ENCODE peak calls at places on chromosomes 7 and 10, in four cellular contexts. N is H1, K is mesenchymal stem cell, H is neuronal stem cell. V is an unnamed sample.

GRCh38 chr10:64518456-64518855 is 997.3 kb downstream of the REEP3 start:
- DNase-seq in N (no peak), K (peak), H (no peak), V (no peak)

GRCh38 chr7:133139350-133139749 is 57.5 kb upstream of the CHCHD3 start:
- DNase-seq in H (peak), N (peak), K (peak), V (peak)

GRCh38 chr7:42495251-42495650 is 258.2 kb upstream of the GLI3 start:
- DNase-seq in K (peak), H (no peak), N (no peak), V (no peak)

GRCh38 chr10:128978211-128978610 is 488.8 kb upstream of the MGMT start:
- DNase-seq in H (no peak), N (no peak), K (no peak), V (no peak)

GRCh38 chr10:88110355-88110754 is 246.9 kb downstream of the PTEN start:
- DNase-seq in N (no peak), H (no peak), K (peak), V (peak)

GRCh38 chr10:132064082-132064755 is 1.5 kb upstream of the JAKMIP3 start:
- DNase-seq in N (no peak), H (no peak), K (no peak), V (no peak)

GRCh38 chr10:132404169-132404880 is 7.3 kb downstream of the PWWP2B start:
- DNase-seq in H (no peak), K (no peak), N (no peak), V (no peak)

GRCh38 chr10:101063548-101064414 is 2.0 kb downstream of the KAZALD1 start:
- DNase-seq in H (no peak), K (no peak), N (no peak), V (no peak)

GRCh38 chr7:98771519-98772241 is 98.1 kb downstream of the TMEM130 start:
- DNase-seq in K (peak), N (no peak), H (peak), V (peak)

GRCh38 chr7:36306722-36307121 is 82.9 kb upstream of the ANLN start:
- DNase-seq in K (no peak), N (peak), H (no peak), V (no peak)

GRCh38 chr7:7681191-7681935 is 37.0 kb downstream of the RPA3 start:
- DNase-seq in H (peak), K (peak), N (no peak), V (peak)

GRCh38 chr10:97494151-97494550 is 4.1 kb downstream of the MMS19 start:
- DNase-seq in K (no peak), H (no peak), N (no peak), V (no peak)

GRCh38 chr7:12062062-12062461 is 149.0 kb upstream of the TMEM106B start:
- DNase-seq in H (no peak), N (no peak), K (no peak), V (no peak)

GRCh38 chr7:141974831-141975230 is 1.3 kb upstream of the TAS2R38 start:
- DNase-seq in N (no peak), H (no peak), K (no peak), V (no peak)

GRCh38 chr10:3100856-3101640 is 33.7 kb downstream of the PFKP start:
- DNase-seq in H (no peak), K (no peak), N (no peak), V (no peak)

GRCh38 chr7:22858640-22859561 is 36.3 kb upstream of the TOMM7 start:
- DNase-seq in K (peak), N (no peak), H (no peak), V (peak)

GRCh38 chr10:88226891-88227290 is 356.2 kb downstream of the RNLS start:
- DNase-seq in K (no peak), N (no peak), H (no peak), V (no peak)

GRCh38 chr10:102850025-102850518 is 4.0 kb upstream of the BORCS7 start:
- DNase-seq in H (no peak), K (no peak), N (no peak), V (no peak)

GRCh38 chr10:77801474-77802238 is 124.9 kb downstream of the DLG5 start:
- DNase-seq in H (no peak), N (no peak), K (peak), V (peak)

GRCh38 chr10:112456533-112456932 is 9.5 kb downstream of the VTI1A start:
- DNase-seq in K (no peak), N (no peak), H (no peak), V (no peak)

GRCh38 chr7:91286432-91286831 is 22.2 kb downstream of the FZD1 start:
- DNase-seq in N (no peak), H (no peak), K (no peak), V (no peak)

GRCh38 chr10:69123306-69123746 is 652 bp upstream of the VPS26A start:
- DNase-seq in H (no peak), K (peak), N (no peak), V (peak)

GRCh38 chr7:4709187-4709586 is 27.1 kb downstream of the FOXK1 start:
- DNase-seq in K (no peak), H (no peak), N (peak), V (no peak)

GRCh38 chr7:4707134-4707651 is 25.1 kb downstream of the FOXK1 start:
- DNase-seq in N (peak), K (peak), H (peak), V (no peak)

GRCh38 chr7:4703532-4703931 is 21.4 kb downstream of the FOXK1 start:
- DNase-seq in H (no peak), N (no peak), K (no peak), V (no peak)

GRCh38 chr7:4707980-4708411 is 25.9 kb downstream of the FOXK1 start:
- DNase-seq in H (peak), N (peak), K (no peak), V (no peak)

DNA sequence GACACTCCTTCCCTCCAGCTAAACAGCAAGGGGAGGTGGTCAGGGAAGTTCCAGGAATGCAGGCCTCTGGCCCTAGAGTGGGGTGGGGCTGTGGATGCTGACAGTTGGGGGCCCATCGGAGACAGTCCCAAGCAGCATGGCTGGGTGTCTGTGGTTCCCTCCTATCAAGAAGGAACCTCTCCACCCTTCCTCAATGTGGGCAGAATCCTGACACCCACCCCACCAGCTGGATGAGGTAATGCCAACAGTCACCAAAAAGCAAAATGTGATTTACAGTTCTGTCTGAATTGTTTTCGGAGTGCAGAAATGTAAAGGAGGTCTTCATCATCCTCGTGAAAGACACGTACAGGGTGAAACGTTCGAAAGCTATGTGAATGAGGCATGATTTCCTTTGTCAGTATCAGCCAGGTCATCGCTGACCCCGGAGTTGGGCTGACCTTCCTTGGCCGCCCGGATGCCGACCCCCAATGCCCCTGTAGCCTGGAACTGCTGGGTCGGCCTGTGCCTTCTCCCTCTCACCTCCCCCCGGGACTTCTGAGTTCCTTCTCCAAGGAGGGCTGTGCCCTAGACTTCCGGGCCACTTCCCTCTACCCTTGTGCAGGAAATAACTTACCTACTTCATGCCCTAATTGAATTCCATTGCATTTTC is 24.4 kb downstream of the FOXK1 start:
- DNase-seq in H (no peak), K (peak), N (peak), V (peak)
- H2BK120ac ChIP-seq in H (no peak), K (peak), N (no peak), V (no peak)

GRCh38 chr7:130400120-130400572 is 19.9 kb downstream of the CPA1 start:
- DNase-seq in N (no peak), H (no peak), K (no peak), V (peak)
- H2BK120ac ChIP-seq in N (no peak), H (no peak), K (no peak), V (peak)

GRCh38 chr10:93222211-93222754 is 148.6 kb downstream of the CYP26A1 start:
- DNase-seq in N (no peak), H (no peak), K (peak), V (no peak)
- H2BK120ac ChIP-seq in N (no peak), H (no peak), K (no peak), V (no peak)

GRCh38 chr10:17021661-17022060 is 108.0 kb downstream of the CUBN start:
- DNase-seq in K (no peak), N (peak), H (peak), V (peak)
- H2BK120ac ChIP-seq in K (peak), N (no peak), H (no peak), V (peak)

GRCh38 chr10:18608581-18608980 is 42.8 kb downstream of the NSUN6 start:
- DNase-seq in N (no peak), K (no peak), H (no peak), V (no peak)

GRCh38 chr10:18607503-18607902 is 43.9 kb downstream of the NSUN6 start:
- DNase-seq in N (no peak), H (no peak), K (peak), V (peak)

GRCh38 chr10:18610517-18610916 is 40.9 kb downstream of the NSUN6 start:
- DNase-seq in H (peak), K (peak), N (no peak), V (peak)

GRCh38 chr10:18607979-18608378 is 43.4 kb downstream of the NSUN6 start:
- DNase-seq in K (no peak), N (no peak), H (no peak), V (peak)

DNA sequence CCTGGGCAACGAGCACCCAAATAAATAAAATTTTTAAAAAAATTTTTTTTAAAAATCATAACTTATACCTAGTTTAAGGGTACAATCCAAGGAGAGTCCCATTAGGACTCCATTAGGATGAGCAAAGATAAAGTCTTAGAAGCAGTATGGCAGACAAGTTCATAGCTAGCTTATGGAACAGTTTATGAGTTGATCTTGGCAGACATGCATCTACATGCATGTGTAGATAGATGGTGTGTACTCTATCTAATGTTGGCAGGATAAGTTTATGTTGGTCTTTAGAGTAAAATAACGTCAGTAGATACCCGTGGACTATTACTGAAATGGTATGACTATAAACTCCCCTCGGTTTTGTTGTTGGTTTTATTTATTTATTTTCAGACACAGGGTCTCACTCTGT is 40.2 kb downstream of the NSUN6 start:
- DNase-seq in N (no peak), H (no peak), K (no peak), V (no peak)
- H2BK120ac ChIP-seq in N (no peak), H (no peak), K (no peak), V (peak)

GRCh38 chr7:76428149-76428823 is 3.5 kb downstream of the ZP3 start:
- DNase-seq in N (no peak), K (no peak), H (no peak), V (no peak)

GRCh38 chr7:76424413-76425111 is at the start of gene ZP3:
- DNase-seq in N (no peak), K (no peak), H (no peak), V (no peak)

GRCh38 chr7:76427635-76428034 is 2.9 kb downstream of the ZP3 start:
- DNase-seq in N (no peak), K (no peak), H (no peak), V (no peak)

GRCh38 chr7:76425156-76425555 is 406 bp downstream of the ZP3 start:
- DNase-seq in H (no peak), K (no peak), N (no peak), V (no peak)

DNA sequence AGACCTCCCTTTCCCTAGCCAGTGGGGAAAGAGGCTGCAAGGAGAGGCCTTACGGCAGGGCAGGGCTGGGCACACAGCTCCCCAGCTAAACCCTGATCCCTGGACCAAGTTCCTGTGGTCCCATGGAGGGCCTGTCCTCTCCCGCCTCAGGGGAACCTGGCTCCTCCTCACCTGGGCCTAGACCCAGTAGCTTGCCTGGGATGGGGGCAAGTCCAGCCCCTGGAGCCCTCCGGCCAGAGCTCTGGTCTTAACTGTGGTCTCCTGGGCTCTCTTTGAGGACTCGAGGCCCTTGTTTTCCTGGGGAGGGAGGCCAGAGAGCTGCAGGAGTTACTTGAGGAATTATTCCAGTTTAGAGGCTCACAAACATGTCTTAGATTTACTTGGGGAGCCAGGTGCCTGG is 1.5 kb downstream of the ZP3 start:
- DNase-seq in H (no peak), N (no peak), K (no peak), V (no peak)
- H2BK120ac ChIP-seq in H (no peak), N (no peak), K (no peak), V (no peak)

GRCh38 chr7:445020-445419 is 74.6 kb downstream of the PDGFA start:
- DNase-seq in H (no peak), N (no peak), K (no peak), V (no peak)

GRCh38 chr7:446289-446935 is 73.2 kb downstream of the PDGFA start:
- DNase-seq in K (no peak), H (no peak), N (peak), V (no peak)

GRCh38 chr7:447523-447922 is 72.1 kb downstream of the PDGFA start:
- DNase-seq in N (no peak), K (no peak), H (no peak), V (no peak)

GRCh38 chr7:444606-445005 is 75.0 kb downstream of the PDGFA start:
- DNase-seq in N (no peak), H (no peak), K (no peak), V (no peak)

DNA sequence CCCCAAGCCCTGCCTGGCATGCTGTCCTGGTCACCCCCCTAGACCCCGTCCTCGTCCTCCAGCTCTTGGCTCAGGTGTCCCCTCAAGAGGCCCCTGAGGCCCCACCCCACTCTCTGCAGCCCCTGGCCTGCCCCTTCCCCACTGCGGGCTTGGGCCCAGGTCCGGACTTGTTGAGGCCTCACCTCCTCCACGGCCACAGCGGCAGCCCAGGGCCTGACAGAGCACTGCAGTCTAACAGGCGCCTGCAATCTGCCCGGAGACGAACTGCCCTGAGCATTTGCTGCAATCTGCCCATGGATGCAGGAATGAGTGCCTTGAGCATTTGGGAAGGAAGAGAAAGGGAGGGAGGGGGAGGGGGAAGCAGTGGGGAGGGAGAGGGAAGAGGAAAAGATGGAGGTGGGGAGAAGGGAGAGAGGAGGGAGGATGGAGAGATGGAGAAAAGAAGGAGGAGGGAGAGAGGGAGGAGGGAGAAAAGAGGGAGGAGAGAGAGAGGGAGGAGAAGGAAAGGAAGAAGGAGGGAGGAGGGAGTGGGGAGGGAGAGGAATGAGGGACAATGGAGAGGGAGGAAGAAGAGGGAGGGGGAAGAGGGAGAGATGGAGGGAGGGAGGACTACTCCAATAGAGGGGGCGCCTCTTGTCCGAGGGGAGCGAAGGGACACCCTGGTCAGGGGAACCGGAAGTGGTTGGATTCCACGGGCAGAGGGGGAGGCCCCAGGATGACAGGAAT is 73.9 kb downstream of the PDGFA start:
- DNase-seq in K (no peak), H (no peak), N (no peak), V (no peak)
- H2BK120ac ChIP-seq in K (no peak), H (peak), N (peak), V (no peak)

DNA sequence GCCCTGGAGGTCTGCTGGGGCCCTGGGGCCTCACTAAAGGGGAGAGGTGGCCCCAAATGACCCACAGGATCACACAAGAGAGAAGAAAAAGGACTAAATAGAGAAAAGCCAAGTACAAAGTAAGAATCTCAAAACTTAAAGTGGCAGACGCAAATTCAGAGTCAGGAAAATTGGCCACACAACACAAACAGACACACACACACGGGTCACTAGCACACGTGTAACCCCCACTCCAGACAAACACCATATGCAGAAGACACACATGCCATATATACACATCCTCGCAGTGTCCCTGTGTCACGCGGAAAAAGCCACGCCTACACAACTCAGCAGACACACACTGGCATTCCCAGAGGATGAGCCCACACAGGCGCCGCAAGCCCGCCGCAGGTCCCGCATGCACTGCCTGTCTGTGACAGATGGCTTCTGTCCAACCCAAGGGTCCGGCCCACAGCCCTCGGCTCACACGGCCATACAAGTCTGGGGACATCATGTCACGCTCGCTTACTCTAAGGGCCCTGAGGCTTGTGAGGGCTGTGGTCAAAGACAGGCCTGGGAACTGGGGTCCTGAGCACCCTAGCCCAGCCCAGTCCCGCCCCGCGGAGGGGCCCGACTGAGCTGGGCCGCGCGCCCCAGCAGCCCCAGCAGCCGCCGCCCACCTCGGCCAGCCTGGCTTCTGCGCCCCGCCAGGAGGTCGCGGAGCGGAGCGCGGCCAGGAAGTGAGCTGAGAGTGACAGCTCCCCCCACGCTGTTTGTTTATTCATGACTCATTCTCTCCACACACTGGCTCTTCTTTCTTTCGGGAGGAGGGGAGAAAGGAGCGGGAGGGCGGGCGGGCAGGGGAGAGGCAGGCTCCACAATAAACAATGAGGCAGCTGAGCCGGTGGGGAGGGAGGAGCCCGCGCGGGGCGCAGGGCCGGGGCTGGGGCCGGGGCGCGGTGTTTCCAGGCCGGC is 95.5 kb upstream of the ZMIZ1 start:
- DNase-seq in K (peak), N (peak), H (peak), V (peak)
- H2BK120ac ChIP-seq in K (peak), N (peak), H (no peak), V (peak)

GRCh38 chr7:158141221-158141582 is 446.4 kb downstream of the PTPRN2 start:
- DNase-seq in K (no peak), H (no peak), N (no peak), V (no peak)

GRCh38 chr7:158140538-158141220 is 446.9 kb downstream of the PTPRN2 start:
- DNase-seq in H (no peak), N (no peak), K (no peak), V (no peak)

GRCh38 chr7:158143196-158144120 is 444.2 kb downstream of the PTPRN2 start:
- DNase-seq in K (no peak), H (no peak), N (no peak), V (no peak)

GRCh38 chr7:158141806-158142518 is 445.7 kb downstream of the PTPRN2 start:
- DNase-seq in H (no peak), N (no peak), K (no peak), V (no peak)

DNA sequence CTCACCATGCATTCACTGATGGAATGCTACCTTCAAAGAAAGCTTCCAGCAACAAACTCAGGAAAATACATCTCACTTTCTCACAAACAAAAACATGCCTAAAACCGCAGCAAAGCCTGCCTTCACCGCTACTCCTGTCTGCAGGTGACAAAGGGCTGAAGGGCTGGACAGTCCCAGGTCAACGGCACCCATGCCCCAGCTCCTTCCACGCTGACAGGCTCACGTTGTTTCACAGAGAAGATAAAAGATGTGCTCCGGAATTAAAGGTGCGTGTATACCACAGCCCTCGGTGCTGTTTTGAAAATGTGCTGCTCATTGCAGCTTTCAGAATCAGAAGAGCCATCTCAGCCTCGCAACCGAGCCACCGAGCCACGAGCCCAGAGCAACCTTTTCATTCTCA is 445.0 kb downstream of the PTPRN2 start:
- DNase-seq in N (no peak), H (no peak), K (no peak), V (no peak)
- H2BK120ac ChIP-seq in N (no peak), H (no peak), K (no peak), V (no peak)

V was measured in IMR-90.